ENCODE peak calls at places on chromosomes 3 and 15, in eight cellular contexts. R, N, C, Z, L, Q, B and Y are unnamed samples.

GRCh38 chr15:59199775-59200465 is 6.7 kb upstream of the LDHAL6B start:
- DNase-seq in C (no peak), Z (peak; percentile 85), B (no peak), R (no peak), Q (no peak), N (no peak), L (no peak), Y (no peak)

GRCh38 chr3:123072564-123072963 is 5.7 kb downstream of the PDIA5 start:
- DNase-seq in Q (no peak), L (no peak), R (no peak), Z (no peak), C (no peak), B (no peak), N (no peak), Y (no peak)

GRCh38 chr3:45660567-45660901 is 28.7 kb upstream of the SACM1L start:
- DNase-seq in N (no peak), C (no peak), L (no peak), Q (no peak), R (no peak), B (no peak), Z (no peak), Y (no peak)

GRCh38 chr3:83928903-83929302 is 1029.9 kb upstream of the CADM2 start:
- DNase-seq in R (peak; percentile 12), B (no peak), N (no peak), C (no peak), Z (no peak), L (no peak), Q (no peak), Y (no peak)

GRCh38 chr3:106428565-106428994 is 559.8 kb upstream of the CBLB start:
- DNase-seq in Q (peak; percentile 7), R (peak; percentile 35), Z (peak; percentile 97), N (no peak), C (no peak), L (no peak), B (peak; percentile 12), Y (no peak)

GRCh38 chr15:74977599-74977998 is 17.8 kb upstream of the SCAMP5 start:
- DNase-seq in Q (no peak), L (no peak), N (no peak), R (no peak), C (no peak), B (no peak), Z (peak; percentile 64), Y (no peak)

GRCh38 chr3:87311309-87311708 is 34.9 kb upstream of the POU1F1 start:
- DNase-seq in L (no peak), C (no peak), N (no peak), Q (no peak), R (no peak), Z (peak; percentile 83), B (no peak), Y (no peak)

GRCh38 chr15:59335197-59335786 is 37.4 kb downstream of the MYO1E start:
- DNase-seq in L (no peak), N (no peak), R (no peak), Q (no peak), B (no peak), Z (peak; percentile 45), C (peak; percentile 5), Y (no peak)

GRCh38 chr15:34514251-34514760 is 69.1 kb downstream of the GOLGA8B start:
- DNase-seq in C (peak; percentile 56), L (peak; percentile 54), Q (peak; percentile 79), N (peak; percentile 74), B (peak; percentile 14), Z (peak; percentile 58), R (peak; percentile 45), Y (no peak)

GRCh38 chr3:161770532-161771386 is 274.2 kb downstream of the OTOL1 start:
- DNase-seq in R (no peak), Q (no peak), L (no peak), Z (no peak), B (no peak), N (no peak), C (no peak), Y (no peak)

GRCh38 chr3:177596822-177597271 is 399.6 kb upstream of the TBL1XR1 start:
- DNase-seq in N (no peak), L (no peak), C (no peak), R (no peak), Q (peak; percentile 8), B (no peak), Z (peak; percentile 58), Y (no peak)

GRCh38 chr15:69838951-69839350 is 258.8 kb downstream of the TLE3 start:
- DNase-seq in B (no peak), N (no peak), R (no peak), Q (no peak), Z (no peak), C (no peak), L (no peak), Y (no peak)

DNA sequence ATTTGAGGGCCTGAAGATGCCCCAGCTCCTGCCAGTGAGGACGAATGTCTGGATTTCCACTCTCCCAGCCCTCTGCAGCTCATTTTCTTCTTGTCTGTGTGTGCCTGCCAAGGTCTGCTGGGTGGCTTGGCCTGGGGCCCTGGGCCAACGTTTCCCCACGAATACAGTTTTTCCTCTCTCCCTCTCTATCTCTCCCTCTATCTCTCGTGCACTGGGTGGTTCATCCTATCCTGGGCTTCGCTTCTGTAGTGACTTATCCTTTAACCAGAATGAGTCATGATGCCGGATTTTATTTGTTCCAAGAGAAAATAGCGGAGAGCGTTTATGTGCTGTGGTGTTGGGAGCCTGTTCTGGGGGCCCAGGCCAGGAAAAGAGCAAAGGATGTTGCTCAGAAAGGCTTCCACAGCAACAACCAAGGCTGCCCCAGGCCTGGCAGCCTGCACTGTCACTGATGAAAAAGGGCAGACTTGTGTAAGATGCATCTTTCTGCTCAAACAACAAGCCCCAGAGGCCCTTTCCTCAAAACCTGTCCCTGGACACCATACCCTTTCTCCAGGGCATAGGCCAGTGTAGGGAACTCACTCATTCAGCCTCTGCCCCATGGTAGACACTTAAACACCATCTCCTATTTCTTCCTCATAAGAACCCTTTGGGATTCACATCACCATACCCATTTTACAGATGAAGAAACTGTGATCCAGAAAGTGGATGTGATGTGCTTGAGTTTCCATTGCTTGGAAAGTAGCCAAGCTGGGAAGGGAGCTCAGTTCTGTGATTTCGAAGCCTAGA is 47.3 kb downstream of the ITGA11 start:
- DNase-seq in Z (peak; percentile 98), L (no peak), R (no peak), C (no peak), B (no peak), N (no peak), Q (peak; percentile 53), Y (no peak)
- H3K27ac ChIP-seq in Z (peak overlapping the region; percentile 80), L (no peak overlapping the region), R (no peak overlapping the region), C (no peak overlapping the region), B (peak overlapping the region; percentile 42), N (no peak overlapping the region), Q (peak overlapping the region; percentile 88), Y (no peak overlapping the region)

GRCh38 chr3:194097141-194097880 is 38.6 kb upstream of the HES1 start:
- DNase-seq in N (no peak), Q (no peak), Z (peak; percentile 45), L (peak; percentile 38), B (no peak), C (peak; percentile 39), R (peak; percentile 35), Y (no peak)
- H3K27ac ChIP-seq in N (no peak overlapping the region), Q (no peak overlapping the region), Z (no peak overlapping the region), L (peak overlapping the region; percentile 56), B (no peak overlapping the region), C (no peak overlapping the region), R (no peak overlapping the region), Y (no peak overlapping the region)

GRCh38 chr3:55620361-55621025 is 133.4 kb upstream of the WNT5A start:
- DNase-seq in Z (peak; percentile 20), R (no peak), N (no peak), L (no peak), C (no peak), B (no peak), Q (no peak), Y (no peak)

GRCh38 chr3:55622733-55623132 is 135.6 kb upstream of the WNT5A start:
- DNase-seq in B (no peak), Q (no peak), Z (peak; percentile 35), R (no peak), N (no peak), C (no peak), L (no peak), Y (no peak)

GRCh38 chr3:55622116-55622515 is 135.0 kb upstream of the WNT5A start:
- DNase-seq in R (no peak), Z (peak; percentile 77), L (no peak), Q (no peak), C (no peak), B (no peak), N (no peak), Y (no peak)

GRCh38 chr3:55621026-55621422 is 133.9 kb upstream of the WNT5A start:
- DNase-seq in B (no peak), N (no peak), C (no peak), L (no peak), R (no peak), Q (no peak), Z (no peak), Y (no peak)

GRCh38 chr3:55621648-55622047 is 134.5 kb upstream of the WNT5A start:
- DNase-seq in N (no peak), C (no peak), L (no peak), R (no peak), B (no peak), Z (no peak), Q (no peak), Y (no peak)
- H3K27ac ChIP-seq in N (no peak overlapping the region), C (no peak overlapping the region), L (no peak overlapping the region), R (no peak overlapping the region), B (no peak overlapping the region), Z (no peak overlapping the region), Q (no peak overlapping the region), Y (no peak overlapping the region)

GRCh38 chr15:48544816-48545215 is 100.7 kb downstream of the FBN1 start:
- DNase-seq in L (no peak), Q (no peak), N (no peak), C (no peak), R (no peak), Z (peak; percentile 58), B (no peak), Y (no peak)

GRCh38 chr15:48536681-48537091 is 108.8 kb downstream of the FBN1 start:
- DNase-seq in R (no peak), Q (peak; percentile 36), L (peak; percentile 14), C (no peak), B (no peak), Z (peak; percentile 67), N (no peak), Y (no peak)

GRCh38 chr15:48538941-48539340 is 106.6 kb downstream of the FBN1 start:
- DNase-seq in N (no peak), B (no peak), L (no peak), R (no peak), Z (no peak), Q (no peak), C (no peak), Y (no peak)

GRCh38 chr15:48537277-48538113 is 108.0 kb downstream of the FBN1 start:
- DNase-seq in B (no peak), R (no peak), N (no peak), C (no peak), Z (peak; percentile 82), Q (no peak), L (no peak), Y (no peak)

DNA sequence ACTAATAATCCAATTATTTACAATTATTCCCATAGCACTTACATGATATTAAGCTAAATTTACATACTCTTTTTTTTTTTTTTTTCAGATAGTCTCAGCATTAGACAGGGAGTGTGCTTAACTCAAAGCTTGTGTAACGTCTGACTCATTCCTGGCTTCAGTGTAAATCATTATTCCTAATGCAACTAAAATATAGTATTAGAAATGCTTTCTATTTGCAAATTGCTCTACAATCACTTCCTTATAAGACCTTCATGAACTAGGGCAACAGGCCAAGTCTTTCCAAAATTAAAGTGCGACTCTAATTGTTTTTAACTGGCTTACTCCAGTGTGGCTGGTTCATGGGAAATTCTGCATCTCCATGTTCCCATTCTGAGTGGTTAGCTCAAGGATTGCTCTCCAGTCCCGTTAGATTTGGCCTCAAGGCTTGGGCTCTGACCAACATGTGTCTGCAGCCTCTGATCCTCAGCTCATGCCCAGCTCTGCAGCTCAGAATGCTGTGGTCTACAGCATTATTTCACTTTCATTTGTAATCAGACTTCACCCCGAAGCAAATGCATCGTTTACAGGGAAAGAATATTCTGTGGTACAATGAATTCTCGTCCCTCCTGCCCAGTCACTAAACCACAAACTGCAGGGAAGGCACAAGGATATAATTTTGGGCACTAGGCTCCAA is 103.7 kb downstream of the FBN1 start:
- DNase-seq in R (no peak), Q (peak; percentile 32), B (no peak), Z (peak; percentile 93), N (no peak), L (peak; percentile 18), C (no peak), Y (no peak)
- H3K27ac ChIP-seq in R (no peak overlapping the region), Q (peak overlapping the region; percentile 91), B (peak overlapping the region; percentile 48), Z (peak overlapping the region; percentile 94), N (no peak overlapping the region), L (peak overlapping the region; percentile 11), C (no peak overlapping the region), Y (peak overlapping the region; percentile 45)